ENCODE peak calls at places on chromosomes 5 and 9, in four cellular contexts. R is CD8-positive, alpha-beta T cell; K is uterus; B is CD8-positive, alpha-beta memory T cell. J is an unnamed sample.

GRCh38 chr5:169652057-169652456 is 15.0 kb downstream of the DOCK2 start:
- DNase-seq in R (no peak), K (no peak), B (no peak), J (no peak)

GRCh38 chr9:129182625-129183494 is 4.8 kb upstream of the IER5L start:
- DNase-seq in R (no peak), K (no peak), B (no peak), J (peak)

GRCh38 chr9:115133649-115134048 is 15.7 kb upstream of the TNC start:
- DNase-seq in R (no peak), B (no peak), K (no peak), J (no peak)

GRCh38 chr9:136566899-136567298 is 21.1 kb upstream of the NOTCH1 start:
- DNase-seq in B (no peak), K (peak), R (no peak), J (peak)

GRCh38 chr9:115327441-115328122 is 209.6 kb upstream of the TNC start:
- DNase-seq in K (peak), B (no peak), R (no peak), J (no peak)

GRCh38 chr9:107577140-107577776 is 87.7 kb upstream of the KLF4 start:
- DNase-seq in K (no peak), B (no peak), R (no peak), J (no peak)

GRCh38 chr5:9782806-9783560 is 152.8 kb upstream of the TAS2R1 start:
- DNase-seq in K (no peak), R (no peak), B (no peak), J (no peak)

GRCh38 chr5:135438712-135439111 is 8.4 kb downstream of the DCANP1 start:
- DNase-seq in B (no peak), K (no peak), R (no peak), J (no peak)

GRCh38 chr9:18297532-18297872 is 176.5 kb upstream of the ADAMTSL1 start:
- DNase-seq in B (no peak), K (no peak), R (no peak), J (no peak)

GRCh38 chr5:58886315-58887207 is 303.7 kb downstream of the RAB3C start:
- DNase-seq in B (peak), R (peak), K (peak), J (peak)

GRCh38 chr9:112072721-112073553 is 102.2 kb downstream of the SUSD1 start:
- DNase-seq in B (no peak), R (no peak), K (no peak), J (no peak)

GRCh38 chr9:112076814-112077213 is 98.3 kb downstream of the SUSD1 start:
- DNase-seq in R (no peak), K (no peak), B (no peak), J (no peak)

GRCh38 chr9:112075009-112075378 is 100.1 kb downstream of the SUSD1 start:
- DNase-seq in R (no peak), B (no peak), K (no peak), J (no peak)

GRCh38 chr9:112078432-112078831 is 96.7 kb downstream of the SUSD1 start:
- DNase-seq in B (no peak), K (no peak), R (no peak), J (no peak)

GRCh38 chr9:112074250-112075008 is 100.7 kb downstream of the SUSD1 start:
- DNase-seq in K (peak), R (peak), B (peak), J (peak)
- H3K4me3 ChIP-seq in K (no peak), R (no peak), B (no peak), J (no peak)

GRCh38 chr9:4305586-4305985 is 5.7 kb upstream of the GLIS3 start:
- DNase-seq in R (no peak), B (no peak), K (no peak), J (no peak)
- H3K27ac ChIP-seq in R (no peak), B (no peak), K (no peak), J (no peak)

DNA sequence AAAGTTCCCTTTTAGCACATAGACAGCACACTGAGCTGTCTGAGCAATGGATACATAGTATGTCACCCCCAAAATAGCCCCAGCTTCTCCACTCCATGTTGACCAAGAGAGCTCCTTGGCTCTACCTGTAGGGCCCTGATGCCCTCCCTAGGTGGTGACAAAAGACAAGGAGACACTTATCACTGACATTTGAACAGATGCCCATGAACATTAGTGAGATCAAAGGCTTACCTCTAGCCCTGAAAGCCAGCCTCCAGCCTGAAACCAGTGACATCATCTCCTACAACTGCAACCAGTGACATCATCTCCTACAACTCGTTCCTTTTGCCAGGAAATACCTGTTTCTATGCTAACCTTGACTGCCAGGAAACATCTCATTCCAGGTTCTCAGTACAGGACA is 122.7 kb downstream of the FSTL4 start:
- DNase-seq in R (no peak), K (no peak), B (no peak), J (no peak)
- H3K4me3 ChIP-seq in R (no peak), K (no peak), B (no peak), J (no peak)

DNA sequence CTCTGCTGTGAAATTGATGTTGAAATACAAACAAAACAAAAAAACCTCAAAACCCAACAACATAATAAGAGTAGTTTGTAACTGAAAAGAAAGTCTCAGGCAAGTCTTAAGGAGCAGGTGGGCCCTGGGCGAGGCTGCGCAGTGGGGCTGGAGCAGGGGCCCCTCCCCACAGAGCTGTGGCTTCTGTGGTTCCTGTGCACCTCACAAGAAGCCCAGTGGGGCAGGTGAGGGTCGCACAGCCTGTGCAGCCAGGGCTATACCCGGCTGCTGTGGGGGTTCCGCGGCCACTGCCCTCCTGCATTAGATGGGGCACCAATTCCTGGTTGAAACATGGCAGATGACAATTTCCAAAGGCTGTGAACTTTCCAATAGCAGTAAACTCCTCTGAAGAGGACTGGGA is 75.3 kb downstream of the TRIO start:
- DNase-seq in R (no peak), K (no peak), B (no peak), J (no peak)
- H3K27ac ChIP-seq in R (no peak), K (peak), B (no peak), J (peak)

DNA sequence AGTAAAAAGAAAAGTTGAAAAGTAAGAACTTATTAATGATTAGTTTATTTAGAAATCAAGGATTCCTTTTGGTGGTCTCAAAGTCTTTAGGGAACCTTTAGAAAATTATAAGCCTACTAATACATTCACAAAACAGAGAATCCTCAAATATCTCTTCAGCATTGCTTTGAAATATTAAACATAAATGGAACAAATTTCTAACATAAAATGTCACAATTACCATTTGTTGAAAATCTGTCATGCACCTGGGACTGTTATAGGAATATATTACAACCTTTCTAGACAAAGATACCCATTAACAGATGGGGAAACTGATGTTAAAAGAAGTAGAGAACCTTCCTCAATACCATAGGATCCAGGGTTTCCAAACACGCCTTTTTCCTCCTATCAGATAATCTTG is 83.2 kb downstream of the LHFPL2 start:
- DNase-seq in B (no peak), K (no peak), R (no peak), J (no peak)
- H3K4me3 ChIP-seq in B (no peak), K (no peak), R (no peak), J (no peak)

GRCh38 chr9:100668024-100668423 is 90.1 kb downstream of the CAVIN4 start:
- DNase-seq in R (no peak), K (no peak), B (no peak), J (no peak)
- H3K27ac ChIP-seq in R (no peak), K (no peak), B (no peak), J (no peak)

GRCh38 chr5:179797741-179798140 is 4.0 kb downstream of the LTC4S start:
- DNase-seq in K (no peak), R (no peak), B (no peak), J (no peak)

GRCh38 chr5:179795049-179795862 is 1.5 kb downstream of the LTC4S start:
- DNase-seq in K (peak), R (no peak), B (no peak), J (peak)

GRCh38 chr5:179794575-179794974 is 789 bp downstream of the LTC4S start:
- DNase-seq in B (no peak), K (no peak), R (no peak), J (peak)

GRCh38 chr5:179796877-179797608 is 3.3 kb downstream of the LTC4S start:
- DNase-seq in R (no peak), B (no peak), K (peak), J (no peak)

GRCh38 chr5:179795863-179796833 is 2.4 kb downstream of the LTC4S start:
- DNase-seq in R (peak), K (peak), B (peak), J (peak)
- H3K4me3 ChIP-seq in R (peak), K (peak), B (peak), J (peak)

DNA sequence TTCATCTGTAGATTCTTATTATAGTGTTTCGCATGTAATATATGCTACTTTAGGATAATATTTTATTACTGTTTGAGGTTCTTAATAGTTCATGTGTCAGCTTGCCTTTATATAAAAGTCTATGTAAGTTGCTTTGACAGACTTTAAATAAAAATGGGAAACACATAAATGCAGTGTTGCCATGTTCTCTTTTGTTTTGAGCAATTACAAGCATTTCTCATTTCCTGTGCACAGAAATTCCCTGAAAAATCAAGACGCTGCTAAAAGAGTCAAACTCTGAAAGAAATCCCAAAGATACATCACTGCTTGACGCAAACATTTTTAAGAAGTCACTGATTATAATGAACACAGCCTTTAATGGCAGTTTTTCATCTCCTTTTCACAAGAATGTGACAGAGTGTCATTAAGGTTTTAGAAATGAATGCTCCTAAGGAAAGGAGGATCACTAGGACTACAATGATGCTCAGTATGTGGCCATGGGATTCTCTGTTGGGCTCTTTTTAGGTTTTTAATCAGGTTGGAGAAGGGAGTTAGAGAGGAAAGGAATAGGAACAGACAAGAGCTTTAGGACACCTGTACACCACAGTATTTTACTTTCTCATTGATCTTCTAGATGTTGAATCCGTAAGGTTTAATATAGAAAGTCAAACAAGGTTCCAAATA is 29.4 kb downstream of the ZCCHC7 start:
- DNase-seq in B (no peak), K (no peak), R (no peak), J (no peak)
- H3K27ac ChIP-seq in B (no peak), K (no peak), R (no peak), J (no peak)

GRCh38 chr9:3288686-3289085 is 237.1 kb downstream of the RFX3 start:
- DNase-seq in B (no peak), K (no peak), R (no peak), J (no peak)

GRCh38 chr9:3292311-3292710 is 233.5 kb downstream of the RFX3 start:
- DNase-seq in K (no peak), R (no peak), B (no peak), J (no peak)

GRCh38 chr9:3285365-3286161 is 240.2 kb downstream of the RFX3 start:
- DNase-seq in K (no peak), B (no peak), R (no peak), J (no peak)

GRCh38 chr9:3290231-3290840 is 235.5 kb downstream of the RFX3 start:
- DNase-seq in K (no peak), R (no peak), B (no peak), J (no peak)
- H3K4me3 ChIP-seq in K (no peak), R (no peak), B (no peak), J (no peak)